ENCODE peak calls at places on chromosomes 11 and 22, in ten cellular contexts. W is psoas muscle; D is progenitor cell of endocrine pancreas; F is NCI-H460; J is GM04504; P is EH; X is A172; B is activated effector memory CD4-positive, alpha-beta T cell treated with Interleukin-2 at 50 U/mL for 16 hours; Y is GM19239; G is Calu3. O is an unnamed sample.

GRCh38 chr11:13669544-13670488 is 1.3 kb downstream of the FAR1 start:
- DNase-seq in G (no peak), D (no peak), F (no peak), X (no peak), W (no peak), P (peak; percentile 22), Y (no peak), B (no peak), J (no peak), O (no peak)

GRCh38 chr22:33776491-33776890 is 143.8 kb downstream of the LARGE1 start:
- DNase-seq in G (no peak), P (no peak), J (no peak), F (no peak), Y (no peak), B (no peak), D (no peak), W (no peak), X (no peak), O (no peak)

GRCh38 chr22:45779351-45779750 is 107.7 kb downstream of the ATXN10 start:
- DNase-seq in X (no peak), W (no peak), G (no peak), Y (no peak), P (no peak), J (no peak), B (no peak), F (no peak), D (no peak), O (no peak)

GRCh38 chr11:57387284-57388030 is 3.0 kb downstream of the PRG2 start:
- DNase-seq in G (no peak), D (no peak), W (no peak), F (no peak), Y (no peak), B (no peak), P (peak; percentile 7), X (no peak), J (no peak), O (no peak)

GRCh38 chr11:123407124-123407995 is 22.7 kb upstream of the GRAMD1B start:
- DNase-seq in J (peak; percentile 46), W (peak; percentile 59), P (peak; percentile 80), B (peak; percentile 45), G (peak; percentile 59), Y (peak; percentile 38), D (peak; percentile 47), X (peak; percentile 66), F (peak; percentile 78), O (peak; percentile 40)

GRCh38 chr22:37021710-37022482 is 2.4 kb downstream of the MPST start:
- DNase-seq in X (no peak), P (peak; percentile 44), G (peak; percentile 43), Y (peak; percentile 93), W (peak; percentile 68), F (no peak), J (no peak), B (peak; percentile 35), D (no peak), O (peak; percentile 78)

GRCh38 chr11:64947202-64947814 is 11.6 kb upstream of the GPHA2 start:
- DNase-seq in J (peak; percentile 7), G (no peak), W (no peak), Y (no peak), D (no peak), P (peak; percentile 29), B (no peak), F (no peak), X (no peak), O (no peak)

GRCh38 chr11:77136074-77136473 is 8.0 kb downstream of the MYO7A start:
- DNase-seq in D (no peak), Y (no peak), X (peak; percentile 37), J (no peak), W (no peak), F (no peak), G (no peak), P (peak; percentile 61), B (no peak), O (no peak)

GRCh38 chr11:17605736-17606135 is 58.7 kb downstream of the OTOG start:
- DNase-seq in Y (no peak), W (peak; percentile 39), X (no peak), D (no peak), J (no peak), G (no peak), B (no peak), F (no peak), P (no peak), O (no peak)

GRCh38 chr22:47166446-47167016 is 404.1 kb downstream of the TBC1D22A start:
- DNase-seq in W (peak; percentile 11), D (no peak), B (no peak), X (no peak), F (no peak), P (no peak), G (no peak), Y (no peak), J (no peak), O (no peak)

GRCh38 chr22:49747705-49748104 is 80.0 kb downstream of the BRD1 start:
- DNase-seq in F (no peak), X (no peak), D (no peak), B (no peak), W (no peak), Y (no peak), P (no peak), G (no peak), J (no peak), O (no peak)

O was measured in germinal center.